ENCODE peak calls at places on chromosomes 5 and 9, in eight cellular contexts. D, Z, I, E, G, M, W and V are unnamed samples.

GRCh38 chr9:72703574-72703973 is 182.2 kb downstream of the TMC1 start:
- DNase-seq in D (peak; percentile 4), Z (no peak), I (no peak), E (no peak), G (peak; percentile 4), M (no peak), W (no peak), V (no peak)

GRCh38 chr9:101375546-101375945 is 9.3 kb downstream of the BAAT start:
- DNase-seq in D (no peak), Z (no peak), I (no peak), E (no peak), G (no peak), M (no peak), W (peak; percentile 49), V (no peak)

GRCh38 chr9:99406939-99407338 is 184.9 kb downstream of the SEC61B start:
- DNase-seq in D (no peak), Z (no peak), I (no peak), E (no peak), G (no peak), M (no peak), W (no peak), V (no peak)

GRCh38 chr9:77021928-77022782 is 2.7 kb downstream of the FOXB2 start:
- DNase-seq in D (no peak), Z (no peak), I (no peak), E (no peak), G (no peak), M (peak; percentile 28), W (no peak), V (no peak)

GRCh38 chr5:95891499-95891898 is 69.0 kb upstream of the GLRX start:
- DNase-seq in D (no peak), Z (no peak), I (no peak), E (no peak), G (no peak), M (no peak), W (no peak), V (no peak)

GRCh38 chr5:8923516-8923915 is 622.4 kb downstream of the SEMA5A start:
- DNase-seq in D (peak; percentile 20), Z (no peak), I (no peak), E (no peak), G (no peak), M (no peak), W (no peak), V (no peak)

GRCh38 chr9:113638916-113639315 is 175.4 kb downstream of the RGS3 start:
- DNase-seq in D (no peak), Z (no peak), I (no peak), E (no peak), G (no peak), M (no peak), W (no peak), V (no peak)

GRCh38 chr9:86304236-86304730 is 21.9 kb upstream of the ISCA1 start:
- DNase-seq in D (no peak), Z (no peak), I (no peak), E (no peak), G (no peak), M (no peak), W (no peak), V (no peak)

GRCh38 chr9:120152295-120152694 is 427.7 kb downstream of the CDK5RAP2 start:
- DNase-seq in D (no peak), Z (peak; percentile 5), I (no peak), E (peak; percentile 22), G (no peak), M (peak; percentile 68), W (peak; percentile 52), V (no peak)

GRCh38 chr9:73151653-73152382 is at the start of gene ANXA1:
- DNase-seq in D (peak; percentile 83), Z (peak; percentile 94), I (peak; percentile 89), E (peak; percentile 41), G (no peak), M (no peak), W (no peak), V (no peak)

GRCh38 chr9:129748249-129748648 is 4.6 kb downstream of the PTGES start:
- DNase-seq in D (peak; percentile 34), Z (no peak), I (no peak), E (no peak), G (no peak), M (no peak), W (no peak), V (no peak)

GRCh38 chr5:106435185-106435584 is 1235.6 kb downstream of the EFNA5 start:
- DNase-seq in D (no peak), Z (no peak), I (no peak), E (no peak), G (no peak), M (no peak), W (no peak), V (no peak)

GRCh38 chr5:155529366-155529765 is 515.8 kb downstream of the KIF4B start:
- DNase-seq in D (no peak), Z (no peak), I (no peak), E (no peak), G (no peak), M (peak; percentile 42), W (no peak), V (no peak)

GRCh38 chr9:136506425-136506824 is 23.6 kb upstream of the SEC16A start:
- DNase-seq in D (no peak), Z (no peak), I (no peak), E (no peak), G (no peak), M (no peak), W (no peak), V (no peak)

GRCh38 chr9:33791117-33791516 is 4.2 kb upstream of the PRSS3 start:
- DNase-seq in D (peak; percentile 69), Z (peak; percentile 68), I (peak; percentile 48), E (no peak), G (no peak), M (no peak), W (no peak), V (no peak)

DNA sequence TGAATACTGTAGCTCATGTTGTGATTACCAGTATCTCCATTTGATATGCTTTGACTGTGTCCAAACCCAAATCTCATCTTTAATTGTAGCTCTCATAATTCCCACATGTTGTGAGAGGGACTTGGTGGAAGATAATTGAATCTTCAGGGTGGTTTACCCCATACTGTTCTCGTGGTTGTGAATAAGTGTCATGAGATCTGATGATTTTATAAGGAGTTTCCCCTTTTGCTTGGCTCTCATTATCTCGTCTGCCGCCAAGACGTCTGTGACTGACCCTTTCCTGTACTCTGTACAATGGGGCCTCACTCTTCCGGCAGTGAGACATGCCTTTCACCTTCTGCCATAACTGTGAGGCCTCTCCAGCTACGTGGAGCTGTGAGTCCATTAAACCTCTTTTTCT is 59.3 kb downstream of the TRIO start:
- DNase-seq in D (no peak), Z (no peak), I (no peak), E (no peak), G (no peak), M (no peak), W (no peak), V (no peak)
- TF ChIP-seq RAD21 in D (no peak), Z (no peak), I (no peak), E (no peak), G (no peak), M (no peak), W (no peak), V (no peak)

GRCh38 chr9:89639367-89639795 is 34.6 kb downstream of the GADD45G start:
- DNase-seq in D (no peak), Z (no peak), I (no peak), E (no peak), G (no peak), M (no peak), W (no peak), V (no peak)

GRCh38 chr9:89639961-89640360 is 35.1 kb downstream of the GADD45G start:
- DNase-seq in D (no peak), Z (no peak), I (no peak), E (no peak), G (no peak), M (no peak), W (no peak), V (no peak)

GRCh38 chr9:89635816-89636215 is 31.0 kb downstream of the GADD45G start:
- DNase-seq in D (no peak), Z (no peak), I (no peak), E (no peak), G (no peak), M (no peak), W (no peak), V (no peak)

GRCh38 chr9:89638897-89639296 is 34.1 kb downstream of the GADD45G start:
- DNase-seq in D (no peak), Z (no peak), I (no peak), E (no peak), G (no peak), M (no peak), W (no peak), V (no peak)

DNA sequence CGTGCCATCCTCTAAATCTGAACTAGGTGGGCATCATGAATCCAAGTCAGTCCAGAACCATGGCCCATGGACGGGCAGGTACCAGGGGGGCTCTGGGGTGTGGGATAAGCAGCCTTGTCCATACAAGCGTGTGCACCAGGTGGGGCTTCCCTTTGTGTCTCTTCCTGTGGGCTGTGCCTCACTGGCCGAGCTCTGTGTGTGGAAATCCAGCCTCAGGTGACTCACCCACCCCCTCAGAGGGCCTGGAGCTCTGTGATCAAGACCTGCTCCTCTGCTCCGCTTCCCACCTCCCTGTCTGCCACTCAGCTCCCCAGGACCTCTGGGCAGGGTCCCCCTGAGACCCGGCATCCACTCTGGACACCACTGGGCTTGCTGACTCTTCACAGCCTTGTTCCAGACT is 33.0 kb downstream of the GADD45G start:
- DNase-seq in D (no peak), Z (no peak), I (no peak), E (no peak), G (no peak), M (no peak), W (no peak), V (no peak)
- TF ChIP-seq RAD21 in D (no peak), Z (no peak), I (no peak), E (no peak), G (no peak), M (no peak), W (no peak), V (no peak)

GRCh38 chr9:22170990-22171663 is 162.0 kb upstream of the CDKN2B start:
- DNase-seq in D (no peak), Z (no peak), I (no peak), E (no peak), G (peak; percentile 7), M (no peak), W (no peak), V (no peak)

GRCh38 chr9:22170162-22170932 is 161.2 kb upstream of the CDKN2B start:
- DNase-seq in D (peak; percentile 89), Z (peak; percentile 82), I (no peak), E (no peak), G (no peak), M (no peak), W (no peak), V (peak; percentile 9)

GRCh38 chr9:22171691-22172090 is 162.6 kb upstream of the CDKN2B start:
- DNase-seq in D (no peak), Z (no peak), I (no peak), E (no peak), G (no peak), M (no peak), W (no peak), V (no peak)

GRCh38 chr9:22169732-22170131 is 160.6 kb upstream of the CDKN2B start:
- DNase-seq in D (no peak), Z (no peak), I (no peak), E (no peak), G (no peak), M (no peak), W (no peak), V (no peak)

GRCh38 chr9:22169243-22169642 is 160.1 kb upstream of the CDKN2B start:
- DNase-seq in D (peak; percentile 79), Z (peak; percentile 55), I (no peak), E (no peak), G (no peak), M (no peak), W (no peak), V (no peak)
- TF ChIP-seq RAD21 in D (no peak), Z (no peak), I (no peak), E (no peak), G (no peak), M (no peak), W (no peak), V (no peak)

GRCh38 chr5:142016576-142016975 is 3.7 kb upstream of the GNPDA1 start:
- DNase-seq in D (no peak), Z (no peak), I (no peak), E (no peak), G (no peak), M (no peak), W (no peak), V (no peak)
- TF ChIP-seq RAD21 in D (no peak), Z (no peak), I (no peak), E (no peak), G (no peak), M (no peak), W (no peak), V (no peak)